ENCODE peak calls at places on chromosomes 13 and 19, in six cellular contexts. F, D, R, B, W and Y are unnamed samples.

GRCh38 chr19:36051236-36051635 is 2.8 kb downstream of the THAP8 start:
- DNase-seq in D (peak), B (peak), W (peak), R (no peak), F (no peak), Y (no peak)

GRCh38 chr13:109856350-109856749 is 70.0 kb upstream of the IRS2 start:
- DNase-seq in R (no peak), F (no peak), W (no peak), B (no peak), D (no peak), Y (no peak)

GRCh38 chr19:37078717-37079032 is 442 bp downstream of the ZNF420 start:
- DNase-seq in R (no peak), F (no peak), B (no peak), W (no peak), D (no peak), Y (no peak)

GRCh38 chr13:20824762-20825161 is 51.0 kb upstream of the EEF1AKMT1 start:
- DNase-seq in D (no peak), F (no peak), B (no peak), R (peak), W (no peak), Y (peak)

GRCh38 chr13:43848250-43848649 is 31.3 kb downstream of the CCDC122 start:
- DNase-seq in D (no peak), R (peak), W (no peak), F (no peak), B (no peak), Y (peak)

GRCh38 chr13:110415669-110416068 is 108.6 kb downstream of the COL4A2 start:
- DNase-seq in D (peak), F (no peak), B (peak), W (no peak), R (peak), Y (peak)

GRCh38 chr13:111493468-111493867 is 173.0 kb downstream of the TEX29 start:
- DNase-seq in D (no peak), F (no peak), B (no peak), W (no peak), R (no peak), Y (no peak)

GRCh38 chr19:14475251-14476073 is at the start of gene PTGER1:
- DNase-seq in F (no peak), W (peak), B (peak), D (peak), R (peak), Y (peak)

GRCh38 chr13:70405266-70405665 is 297.0 kb upstream of the KLHL1 start:
- DNase-seq in R (no peak), B (no peak), W (no peak), D (no peak), F (no peak), Y (no peak)

GRCh38 chr13:77749481-77749880 is 52.0 kb downstream of the SLAIN1 start:
- DNase-seq in F (peak), R (no peak), B (no peak), D (no peak), W (no peak), Y (no peak)

GRCh38 chr13:38693641-38694040 is 6.8 kb downstream of the FREM2 start:
- DNase-seq in B (no peak), D (no peak), F (no peak), R (no peak), W (no peak), Y (no peak)
- H3K4me2 ChIP-seq in B (no peak), D (no peak), F (no peak), R (no peak), W (peak), Y (no peak)

DNA sequence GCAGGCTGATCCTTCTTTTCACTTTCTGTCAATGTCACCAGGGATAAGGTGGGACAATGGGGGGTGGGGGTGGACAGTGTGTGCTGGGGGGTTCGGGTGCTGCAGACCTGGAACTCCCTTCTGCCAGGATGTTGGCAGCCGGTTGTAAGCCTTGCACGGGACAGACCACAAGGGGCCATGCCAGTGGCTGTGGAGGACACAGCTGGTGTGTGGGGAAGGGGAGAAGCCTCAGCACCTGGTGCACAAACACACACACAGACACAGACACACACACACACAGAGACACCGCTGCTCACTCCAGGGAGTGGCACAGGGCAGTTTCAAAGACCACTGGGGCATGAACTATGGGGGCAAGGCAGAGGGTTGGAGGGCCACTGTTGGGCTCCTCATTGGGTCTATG is 3.6 kb downstream of the F2RL3 start:
- DNase-seq in W (no peak), D (no peak), B (no peak), R (no peak), F (no peak), Y (no peak)
- H3K9ac ChIP-seq in W (no peak), D (no peak), B (no peak), R (no peak), F (no peak), Y (no peak)

GRCh38 chr13:107854880-107855279 is 360.5 kb downstream of the LIG4 start:
- DNase-seq in F (no peak), D (no peak), W (no peak), B (no peak), R (no peak), Y (no peak)

GRCh38 chr13:107865643-107866006 is 349.7 kb downstream of the LIG4 start:
- DNase-seq in R (peak), B (no peak), D (no peak), W (no peak), F (no peak), Y (peak)

GRCh38 chr13:107864543-107865460 is 350.5 kb downstream of the LIG4 start:
- DNase-seq in D (no peak), W (no peak), F (peak), R (peak), B (peak), Y (peak)

GRCh38 chr13:107866007-107866665 is 349.2 kb downstream of the LIG4 start:
- DNase-seq in R (peak), F (peak), B (peak), D (peak), W (peak), Y (peak)

GRCh38 chr13:107860284-107860683 is 355.1 kb downstream of the LIG4 start:
- DNase-seq in R (no peak), W (no peak), D (no peak), B (no peak), F (no peak), Y (no peak)
- H3K18ac ChIP-seq in R (no peak), W (no peak), D (no peak), B (no peak), F (no peak), Y (no peak)

GRCh38 chr13:50911051-50911690 is 1.6 kb downstream of the RNASEH2B start:
- DNase-seq in W (no peak), F (peak), R (no peak), D (no peak), B (no peak), Y (peak)

GRCh38 chr13:50911937-50912624 is 2.5 kb downstream of the RNASEH2B start:
- DNase-seq in F (peak), R (peak), B (peak), W (peak), D (peak), Y (peak)

GRCh38 chr13:50914301-50914700 is 4.7 kb downstream of the RNASEH2B start:
- DNase-seq in B (no peak), W (no peak), R (no peak), D (no peak), F (no peak), Y (peak)

GRCh38 chr13:50914848-50915247 is 5.3 kb downstream of the RNASEH2B start:
- DNase-seq in B (no peak), D (no peak), W (no peak), F (no peak), R (peak), Y (peak)

DNA sequence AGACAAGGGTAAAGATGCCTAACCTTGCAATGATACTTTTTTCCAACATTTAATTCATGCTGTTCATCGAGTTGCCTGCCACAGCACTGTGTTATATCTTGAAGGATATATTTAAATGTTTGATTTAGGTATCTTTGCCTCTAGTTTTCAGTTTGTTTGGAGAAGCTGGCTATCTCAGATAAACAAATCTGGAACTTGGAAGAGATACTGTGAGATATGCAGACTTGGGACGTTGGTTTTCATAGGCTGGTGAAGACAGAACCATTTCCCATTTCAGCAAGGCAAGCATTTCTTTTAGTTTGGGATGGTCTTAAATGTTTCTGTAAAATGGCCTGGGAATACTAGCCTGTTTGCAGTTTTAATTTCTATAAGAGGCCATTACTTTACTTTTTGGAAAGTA is 3.3 kb downstream of the RNASEH2B start:
- DNase-seq in D (no peak), B (peak), W (no peak), F (no peak), R (peak), Y (peak)
- H3K4me2 ChIP-seq in D (no peak), B (no peak), W (no peak), F (no peak), R (peak), Y (no peak)

GRCh38 chr13:44921931-44922758 is 67.1 kb downstream of the NUFIP1 start:
- DNase-seq in R (peak), D (no peak), W (no peak), B (no peak), F (no peak), Y (peak)
- H3K9ac ChIP-seq in R (no peak), D (no peak), W (no peak), B (no peak), F (no peak), Y (peak)

GRCh38 chr13:112715715-112716460 is 26.1 kb downstream of the ATP11A start:
- DNase-seq in D (no peak), R (no peak), B (peak), F (no peak), W (no peak), Y (no peak)
- H3K18ac ChIP-seq in D (peak), R (no peak), B (no peak), F (peak), W (peak), Y (no peak)

GRCh38 chr19:34228347-34228746 is 26.0 kb upstream of the GARRE1 start:
- DNase-seq in D (no peak), W (no peak), R (peak), B (no peak), F (no peak), Y (no peak)

GRCh38 chr19:34225659-34226015 is 28.7 kb upstream of the GARRE1 start:
- DNase-seq in W (no peak), R (no peak), B (no peak), F (no peak), D (no peak), Y (no peak)

GRCh38 chr19:34222386-34222785 is 32.0 kb upstream of the GARRE1 start:
- DNase-seq in B (no peak), R (no peak), D (no peak), F (no peak), W (no peak), Y (no peak)

GRCh38 chr19:34226036-34226435 is 28.3 kb upstream of the GARRE1 start:
- DNase-seq in F (no peak), D (no peak), W (no peak), B (no peak), R (no peak), Y (no peak)

DNA sequence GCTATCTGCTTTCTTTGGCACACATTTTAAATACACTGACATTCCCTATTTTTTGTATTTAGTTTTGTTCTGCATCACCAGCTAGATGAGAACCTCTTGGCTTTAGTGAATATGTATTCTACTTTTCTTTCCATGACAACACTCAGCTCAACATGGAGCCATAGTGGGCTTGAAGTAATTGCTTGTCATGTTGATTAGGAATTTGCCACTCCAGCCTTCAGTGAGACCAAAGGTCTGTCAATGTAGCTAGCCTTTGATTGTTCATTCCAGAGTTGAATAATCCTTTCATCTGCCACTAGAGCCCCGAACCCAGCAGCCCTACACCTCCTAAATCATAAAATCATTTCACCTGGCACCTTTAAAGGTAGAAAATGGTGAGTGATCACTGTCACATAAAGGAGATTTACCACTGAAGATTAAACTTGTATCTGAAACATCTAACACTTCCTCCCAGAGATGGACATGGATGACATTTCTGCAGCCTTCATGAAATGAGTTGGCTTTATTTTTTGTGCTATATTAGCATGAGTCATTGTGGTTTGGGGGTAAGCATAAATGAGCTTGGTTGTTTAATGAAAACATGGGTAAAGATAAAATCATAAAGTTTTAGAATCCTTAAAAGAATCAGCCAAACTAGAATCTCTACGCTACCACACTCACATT is 29.2 kb upstream of the GARRE1 start:
- DNase-seq in R (peak), F (no peak), D (no peak), B (no peak), W (no peak), Y (peak)
- H3K4me2 ChIP-seq in R (peak), F (no peak), D (peak), B (no peak), W (peak), Y (no peak)

GRCh38 chr19:45005787-45006186 is 4.5 kb downstream of the RELB start:
- DNase-seq in R (no peak), W (no peak), F (no peak), D (no peak), B (no peak), Y (no peak)

GRCh38 chr19:45009625-45010255 is 8.5 kb downstream of the RELB start:
- DNase-seq in B (no peak), W (no peak), F (no peak), R (no peak), D (no peak), Y (no peak)

GRCh38 chr19:45011959-45012358 is 10.7 kb downstream of the RELB start:
- DNase-seq in F (no peak), R (no peak), B (no peak), W (no peak), D (no peak), Y (no peak)

GRCh38 chr19:45010306-45010705 is 9.0 kb downstream of the RELB start:
- DNase-seq in D (no peak), R (no peak), W (no peak), F (no peak), B (no peak), Y (no peak)

GRCh38 chr19:45008554-45008953 is 7.3 kb downstream of the RELB start:
- DNase-seq in F (no peak), B (peak), R (no peak), D (peak), W (no peak), Y (no peak)
- H3K9ac ChIP-seq in F (no peak), B (no peak), R (no peak), D (no peak), W (no peak), Y (no peak)